ENCODE peak calls at places on chromosome 3, in nine cellular contexts. One of them, this sample, is unnamed. For H3K4me1, the result is how much of the 10 kb centered on the place peaks cover.

GRCh38 chr3:187750513-187751123 is 5.3 kb upstream of the BCL6 start:
- DNase-seq in spleen: no peak
- DNase-seq in mucosa of descending colon: peak
- DNase-seq in uterus: no peak
- DNase-seq in kidney: no peak
- DNase-seq in left lung: no peak
- DNase-seq in adrenal gland: no peak
- DNase-seq in HCT116: no peak
- DNase-seq in PC-3: peak
- DNase-seq in this sample: no peak

GRCh38 chr3:55669133-55669532 is 182.0 kb upstream of the WNT5A start:
- DNase-seq in adrenal gland: no peak
- DNase-seq in left lung: no peak
- DNase-seq in HCT116: no peak
- DNase-seq in kidney: no peak
- DNase-seq in PC-3: no peak
- DNase-seq in spleen: no peak
- DNase-seq in uterus: no peak
- DNase-seq in mucosa of descending colon: no peak
- DNase-seq in this sample: peak

GRCh38 chr3:66740260-66740659 is 239.4 kb upstream of the LRIG1 start:
- DNase-seq in left lung: no peak
- DNase-seq in adrenal gland: no peak
- DNase-seq in mucosa of descending colon: no peak
- DNase-seq in uterus: no peak
- DNase-seq in spleen: no peak
- DNase-seq in kidney: no peak
- DNase-seq in PC-3: peak
- DNase-seq in HCT116: no peak
- DNase-seq in this sample: no peak

GRCh38 chr3:188133646-188134045 is 20.3 kb upstream of the LPP start:
- DNase-seq in HCT116: no peak
- DNase-seq in mucosa of descending colon: no peak
- DNase-seq in uterus: no peak
- DNase-seq in adrenal gland: no peak
- DNase-seq in left lung: no peak
- DNase-seq in kidney: no peak
- DNase-seq in spleen: no peak
- DNase-seq in PC-3: peak
- DNase-seq in this sample: no peak

GRCh38 chr3:127750226-127751031 is 71.9 kb downstream of the MGLL start:
- DNase-seq in adrenal gland: no peak
- DNase-seq in spleen: no peak
- DNase-seq in left lung: no peak
- DNase-seq in uterus: no peak
- DNase-seq in PC-3: peak
- DNase-seq in HCT116: no peak
- DNase-seq in kidney: no peak
- DNase-seq in mucosa of descending colon: no peak
- DNase-seq in this sample: peak

GRCh38 chr3:31066999-31067398 is 172.5 kb upstream of the GADL1 start:
- DNase-seq in uterus: peak
- DNase-seq in kidney: no peak
- DNase-seq in mucosa of descending colon: no peak
- DNase-seq in HCT116: no peak
- DNase-seq in adrenal gland: peak
- DNase-seq in spleen: no peak
- DNase-seq in left lung: no peak
- DNase-seq in PC-3: peak
- DNase-seq in this sample: peak

GRCh38 chr3:24519368-24520100 is 24.9 kb upstream of the THRB start:
- DNase-seq in kidney: no peak
- DNase-seq in adrenal gland: peak
- DNase-seq in left lung: no peak
- DNase-seq in HCT116: no peak
- DNase-seq in mucosa of descending colon: no peak
- DNase-seq in PC-3: no peak
- DNase-seq in uterus: no peak
- DNase-seq in spleen: no peak
- DNase-seq in this sample: no peak

GRCh38 chr3:177517906-177518305 is 320.6 kb upstream of the TBL1XR1 start:
- DNase-seq in kidney: no peak
- DNase-seq in mucosa of descending colon: no peak
- DNase-seq in spleen: no peak
- DNase-seq in adrenal gland: no peak
- DNase-seq in left lung: no peak
- DNase-seq in HCT116: no peak
- DNase-seq in uterus: no peak
- DNase-seq in PC-3: no peak
- DNase-seq in this sample: no peak

GRCh38 chr3:114498779-114499370 is 205.0 kb downstream of the TIGIT start:
- DNase-seq in mucosa of descending colon: no peak
- DNase-seq in kidney: no peak
- DNase-seq in PC-3: peak
- DNase-seq in uterus: no peak
- DNase-seq in spleen: no peak
- DNase-seq in HCT116: peak
- DNase-seq in left lung: peak
- DNase-seq in adrenal gland: peak
- DNase-seq in this sample: peak

GRCh38 chr3:38121451-38121831 is 15.5 kb downstream of the ACAA1 start:
- DNase-seq in PC-3: no peak
- DNase-seq in mucosa of descending colon: peak
- DNase-seq in adrenal gland: peak
- DNase-seq in uterus: no peak
- DNase-seq in kidney: peak
- DNase-seq in left lung: no peak
- DNase-seq in HCT116: no peak
- DNase-seq in spleen: no peak
- DNase-seq in this sample: no peak

GRCh38 chr3:31254483-31254882 is 278.2 kb upstream of the STT3B start:
- DNase-seq in spleen: no peak
- DNase-seq in kidney: no peak
- DNase-seq in left lung: no peak
- DNase-seq in HCT116: no peak
- DNase-seq in PC-3: no peak
- DNase-seq in uterus: no peak
- DNase-seq in mucosa of descending colon: no peak
- DNase-seq in adrenal gland: no peak
- DNase-seq in this sample: no peak

GRCh38 chr3:177816667-177817208 is 619.5 kb upstream of the TBL1XR1 start:
- DNase-seq in HCT116: peak
- DNase-seq in adrenal gland: no peak
- DNase-seq in uterus: no peak
- DNase-seq in left lung: no peak
- DNase-seq in kidney: no peak
- DNase-seq in spleen: no peak
- DNase-seq in mucosa of descending colon: no peak
- DNase-seq in PC-3: peak
- DNase-seq in this sample: peak

GRCh38 chr3:4889896-4890295 is 89.3 kb upstream of the BHLHE40 start:
- DNase-seq in mucosa of descending colon: no peak
- DNase-seq in spleen: no peak
- DNase-seq in adrenal gland: no peak
- DNase-seq in left lung: no peak
- DNase-seq in HCT116: no peak
- DNase-seq in kidney: no peak
- DNase-seq in uterus: no peak
- DNase-seq in PC-3: no peak
- DNase-seq in this sample: no peak

GRCh38 chr3:6739288-6739687 is 121.6 kb upstream of the GRM7 start:
- DNase-seq in left lung: no peak
- DNase-seq in mucosa of descending colon: no peak
- DNase-seq in uterus: no peak
- DNase-seq in adrenal gland: no peak
- DNase-seq in PC-3: no peak
- DNase-seq in kidney: no peak
- DNase-seq in HCT116: no peak
- DNase-seq in spleen: no peak
- DNase-seq in this sample: no peak

GRCh38 chr3:134201201-134202130 is 49.2 kb downstream of the RYK start:
- DNase-seq in spleen: no peak
- DNase-seq in left lung: no peak
- DNase-seq in adrenal gland: no peak
- DNase-seq in HCT116: peak
- DNase-seq in mucosa of descending colon: no peak
- DNase-seq in PC-3: peak
- DNase-seq in kidney: no peak
- DNase-seq in uterus: no peak
- DNase-seq in this sample: peak

GRCh38 chr3:30353711-30354467 is 252.5 kb upstream of the TGFBR2 start:
- DNase-seq in HCT116: no peak
- DNase-seq in adrenal gland: no peak
- DNase-seq in left lung: no peak
- DNase-seq in PC-3: peak
- DNase-seq in mucosa of descending colon: no peak
- DNase-seq in spleen: peak
- DNase-seq in kidney: no peak
- DNase-seq in uterus: no peak
- DNase-seq in this sample: peak

GRCh38 chr3:44060164-44060563 is 181.5 kb upstream of the TOPAZ1 start:
- DNase-seq in kidney: no peak
- DNase-seq in mucosa of descending colon: no peak
- DNase-seq in HCT116: no peak
- DNase-seq in uterus: no peak
- DNase-seq in spleen: no peak
- DNase-seq in left lung: no peak
- DNase-seq in adrenal gland: no peak
- DNase-seq in PC-3: no peak
- DNase-seq in this sample: no peak

DNA sequence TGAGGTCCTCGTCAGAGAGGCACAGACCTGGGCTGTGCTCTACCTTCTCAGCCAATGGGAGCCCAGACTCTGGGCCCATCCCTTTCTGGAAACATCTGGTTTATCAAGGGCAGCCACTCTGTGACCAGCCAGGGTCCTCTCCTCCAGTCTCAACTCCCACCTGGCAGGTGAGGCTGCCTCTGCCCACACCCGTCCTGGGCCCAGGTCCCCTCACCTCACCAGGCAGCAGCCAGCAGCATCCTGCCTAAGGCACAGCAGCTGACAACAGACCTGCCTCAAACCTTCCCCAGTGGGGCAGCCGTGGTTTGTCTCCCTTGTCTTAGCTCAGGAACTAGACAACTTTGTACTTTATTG is 8.7 kb upstream of the VIPR1 start:
- DNase-seq in HCT116: no peak
- DNase-seq in uterus: no peak
- DNase-seq in spleen: no peak
- DNase-seq in left lung: no peak
- DNase-seq in PC-3: no peak
- DNase-seq in mucosa of descending colon: no peak
- DNase-seq in kidney: no peak
- DNase-seq in adrenal gland: no peak
- DNase-seq in this sample: no peak
- H3K4me1 ChIP-seq in HCT116: under half
- H3K4me1 ChIP-seq in uterus: under half
- H3K4me1 ChIP-seq in spleen: under half
- H3K4me1 ChIP-seq in left lung: under half
- H3K4me1 ChIP-seq in PC-3: under half
- H3K4me1 ChIP-seq in mucosa of descending colon: under half
- H3K4me1 ChIP-seq in kidney: under half
- H3K4me1 ChIP-seq in adrenal gland: under half
- H3K4me1 ChIP-seq in this sample: under half

GRCh38 chr3:14947886-14948608 is 664 bp downstream of the NR2C2 start:
- DNase-seq in kidney: peak
- DNase-seq in HCT116: peak
- DNase-seq in PC-3: peak
- DNase-seq in mucosa of descending colon: peak
- DNase-seq in spleen: peak
- DNase-seq in left lung: peak
- DNase-seq in adrenal gland: peak
- DNase-seq in uterus: peak
- DNase-seq in this sample: peak
- TF ChIP-seq CTCF in kidney: no peak
- TF ChIP-seq CTCF in HCT116: no peak
- TF ChIP-seq CTCF in PC-3: no peak
- TF ChIP-seq CTCF in mucosa of descending colon: no peak
- TF ChIP-seq CTCF in spleen: no peak
- TF ChIP-seq CTCF in left lung: no peak
- TF ChIP-seq CTCF in adrenal gland: no peak
- TF ChIP-seq CTCF in uterus: no peak
- TF ChIP-seq CTCF in this sample: peak

GRCh38 chr3:57279685-57280084 is 12.8 kb downstream of the ASB14 start:
- DNase-seq in PC-3: no peak
- DNase-seq in uterus: no peak
- DNase-seq in spleen: no peak
- DNase-seq in left lung: no peak
- DNase-seq in kidney: no peak
- DNase-seq in adrenal gland: no peak
- DNase-seq in HCT116: no peak
- DNase-seq in mucosa of descending colon: no peak
- DNase-seq in this sample: no peak

GRCh38 chr3:57281710-57282109 is 10.8 kb downstream of the ASB14 start:
- DNase-seq in left lung: no peak
- DNase-seq in spleen: no peak
- DNase-seq in adrenal gland: no peak
- DNase-seq in HCT116: no peak
- DNase-seq in mucosa of descending colon: no peak
- DNase-seq in uterus: no peak
- DNase-seq in PC-3: peak
- DNase-seq in kidney: no peak
- DNase-seq in this sample: peak

GRCh38 chr3:57274845-57275244 is 17.6 kb downstream of the ASB14 start:
- DNase-seq in uterus: no peak
- DNase-seq in spleen: no peak
- DNase-seq in PC-3: no peak
- DNase-seq in mucosa of descending colon: no peak
- DNase-seq in left lung: no peak
- DNase-seq in kidney: no peak
- DNase-seq in HCT116: no peak
- DNase-seq in adrenal gland: no peak
- DNase-seq in this sample: peak

GRCh38 chr3:57275393-57275792 is 17.1 kb downstream of the ASB14 start:
- DNase-seq in left lung: no peak
- DNase-seq in mucosa of descending colon: no peak
- DNase-seq in adrenal gland: no peak
- DNase-seq in PC-3: no peak
- DNase-seq in kidney: no peak
- DNase-seq in HCT116: no peak
- DNase-seq in spleen: no peak
- DNase-seq in uterus: no peak
- DNase-seq in this sample: peak

GRCh38 chr3:57278237-57278636 is 14.2 kb downstream of the ASB14 start:
- DNase-seq in mucosa of descending colon: no peak
- DNase-seq in left lung: no peak
- DNase-seq in HCT116: no peak
- DNase-seq in uterus: no peak
- DNase-seq in adrenal gland: no peak
- DNase-seq in spleen: no peak
- DNase-seq in PC-3: no peak
- DNase-seq in kidney: no peak
- DNase-seq in this sample: no peak
- H3K4me1 ChIP-seq in mucosa of descending colon: under half
- H3K4me1 ChIP-seq in left lung: under half
- H3K4me1 ChIP-seq in HCT116: under half
- H3K4me1 ChIP-seq in uterus: under half
- H3K4me1 ChIP-seq in adrenal gland: under half
- H3K4me1 ChIP-seq in spleen: under half
- H3K4me1 ChIP-seq in PC-3: under half
- H3K4me1 ChIP-seq in kidney: under half
- H3K4me1 ChIP-seq in this sample: under half

GRCh38 chr3:182392182-182392917 is 401.0 kb upstream of the ATP11B start:
- DNase-seq in adrenal gland: no peak
- DNase-seq in mucosa of descending colon: no peak
- DNase-seq in HCT116: no peak
- DNase-seq in spleen: no peak
- DNase-seq in PC-3: peak
- DNase-seq in left lung: no peak
- DNase-seq in kidney: no peak
- DNase-seq in uterus: no peak
- DNase-seq in this sample: no peak
- TF ChIP-seq CTCF in adrenal gland: no peak
- TF ChIP-seq CTCF in mucosa of descending colon: no peak
- TF ChIP-seq CTCF in HCT116: peak
- TF ChIP-seq CTCF in spleen: no peak
- TF ChIP-seq CTCF in PC-3: peak
- TF ChIP-seq CTCF in left lung: no peak
- TF ChIP-seq CTCF in kidney: no peak
- TF ChIP-seq CTCF in uterus: no peak
- TF ChIP-seq CTCF in this sample: peak

This sample was measured in foreskin keratinocyte.